ENCODE peak calls at places on chromosomes 12 and 14, in four cellular contexts. A is K562, U is HCT116, J is SK-N-SH. C is an unnamed sample.
A peak's percentile ranks its signal among the peaks of the same experiment; 100 is the strongest.

GRCh38 chr12:41288188-41288811 is 100.2 kb downstream of the PDZRN4 start:
- DNase-seq in J (no peak), U (no peak), A (no peak), C (no peak)

GRCh38 chr12:68960162-68960501 is 27.2 kb upstream of the CPM start:
- DNase-seq in A (no peak), J (no peak), U (no peak), C (no peak)

GRCh38 chr12:108187831-108188230 is 58.7 kb downstream of the WSCD2 start:
- DNase-seq in U (no peak), A (no peak), J (no peak), C (no peak)

GRCh38 chr12:10967409-10967808 is 19.3 kb downstream of the TAS2R50 start:
- DNase-seq in J (peak; percentile 23), U (no peak), A (no peak), C (no peak)

GRCh38 chr12:63904653-63905052 is 60.2 kb downstream of the SRGAP1 start:
- DNase-seq in A (no peak), U (no peak), J (no peak), C (no peak)

GRCh38 chr14:93804654-93805053 is 16.4 kb upstream of the PRIMA1 start:
- DNase-seq in A (peak; percentile 48), U (no peak), J (no peak), C (no peak)

GRCh38 chr12:124441443-124442190 is 125.8 kb downstream of the NCOR2 start:
- DNase-seq in U (no peak), A (peak; percentile 47), J (no peak), C (no peak)

GRCh38 chr14:61368061-61368710 is 46.8 kb downstream of the PRKCH start:
- DNase-seq in U (no peak), J (peak; percentile 44), A (no peak), C (peak; percentile 90)

GRCh38 chr14:21526672-21527319 is 650 bp upstream of the SALL2 start:
- DNase-seq in J (no peak), A (no peak), U (no peak), C (no peak)

GRCh38 chr12:208813-209212 is 5.1 kb downstream of the SLC6A12 start:
- DNase-seq in U (no peak), J (no peak), A (no peak), C (no peak)

GRCh38 chr12:94710933-94711332 is 60.6 kb upstream of the TMCC3 start:
- DNase-seq in J (peak; percentile 36), A (no peak), U (peak; percentile 43), C (peak; percentile 32)

GRCh38 chr12:64039285-64039871 is 182.7 kb downstream of the KICS2 start:
- DNase-seq in J (no peak), A (no peak), U (no peak), C (no peak)

DNA sequence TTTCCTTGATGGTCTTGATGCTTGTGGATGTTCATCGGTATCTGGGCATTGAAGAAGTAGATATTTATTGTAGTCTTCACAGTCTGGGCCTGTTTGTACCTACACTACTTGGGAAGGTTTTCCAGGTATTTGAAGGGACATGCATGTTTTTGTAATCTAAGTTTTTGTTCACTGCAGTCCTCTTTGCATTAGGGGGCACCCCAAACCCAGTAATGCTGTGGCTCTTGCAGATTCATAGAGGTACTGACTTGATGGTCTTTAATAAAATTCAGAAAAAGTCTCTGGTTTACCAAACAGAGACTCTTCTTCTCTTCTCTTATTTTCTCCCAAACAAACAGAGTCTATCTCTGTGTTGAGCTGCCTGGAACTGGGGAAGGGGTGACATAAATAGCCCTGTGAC is 150.9 kb upstream of the SLC16A7 start:
- DNase-seq in A (no peak), J (no peak), U (no peak), C (peak; percentile 30)
- TF ChIP-seq JUND in A (no peak), J (no peak), U (no peak), C (no peak)

GRCh38 chr12:105378821-105379400 is 48.4 kb downstream of the C12orf75 start:
- DNase-seq in A (no peak), U (no peak), J (peak; percentile 28), C (peak; percentile 48)

GRCh38 chr12:105384220-105384619 is 53.7 kb downstream of the C12orf75 start:
- DNase-seq in A (no peak), J (no peak), U (no peak), C (no peak)

GRCh38 chr12:105386431-105386830 is 55.9 kb downstream of the C12orf75 start:
- DNase-seq in A (no peak), U (no peak), J (no peak), C (no peak)

GRCh38 chr12:105385141-105385540 is 54.6 kb downstream of the C12orf75 start:
- DNase-seq in A (no peak), U (no peak), J (no peak), C (no peak)

DNA sequence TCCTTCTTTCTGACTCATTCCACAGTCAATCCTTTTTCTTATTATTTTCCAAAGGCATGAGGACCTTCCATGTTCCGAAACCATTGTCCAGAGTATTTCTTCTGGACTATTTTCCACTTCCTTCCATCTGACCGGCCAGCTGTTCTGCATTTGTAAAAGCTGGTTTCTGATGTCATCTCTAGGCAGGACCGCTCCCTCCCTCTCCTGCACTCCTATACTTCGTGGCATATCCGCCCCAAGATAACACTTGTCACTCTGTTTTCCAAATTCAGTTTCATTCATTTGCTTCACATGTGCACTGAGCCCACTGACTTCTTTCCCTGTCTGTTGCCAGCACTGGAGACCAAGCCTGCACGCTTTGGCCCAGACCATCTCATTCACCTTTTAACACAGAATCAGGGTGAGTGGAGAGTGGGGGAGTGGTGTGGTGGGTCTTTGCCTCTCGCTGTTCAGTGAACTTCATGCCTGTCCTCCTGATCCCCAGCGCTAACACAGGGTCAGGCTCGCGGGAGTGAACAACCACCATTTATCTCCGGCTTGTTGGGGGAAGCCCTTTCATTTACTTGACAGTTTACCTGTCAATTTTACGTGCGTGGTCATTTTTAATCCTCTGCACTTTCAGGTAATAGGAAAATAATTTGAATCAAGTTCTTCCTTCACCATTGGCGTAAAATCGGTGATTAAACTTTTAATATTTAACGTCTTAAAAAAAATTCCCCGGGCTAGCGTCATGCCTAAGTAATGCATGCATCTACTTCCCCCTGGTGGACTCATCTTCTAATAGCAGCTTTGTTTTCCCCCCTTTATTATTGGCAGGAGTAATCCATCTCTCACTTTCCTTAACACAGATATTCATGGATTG is 52.5 kb downstream of the C12orf75 start:
- DNase-seq in A (peak; percentile 63), U (peak; percentile 41), J (peak; percentile 70), C (peak; percentile 79)
- TF ChIP-seq JUND in A (no peak), U (no peak), J (no peak), C (no peak)

GRCh38 chr14:99189201-99189801 is 82.7 kb downstream of the BCL11B start:
- DNase-seq in U (no peak), A (no peak), J (no peak), C (no peak)
- TF ChIP-seq JUND in U (no peak), A (no peak), J (no peak), C (no peak)

GRCh38 chr12:111405856-111406473 is at the start of gene SH2B3:
- DNase-seq in U (no peak), A (peak; percentile 68), J (no peak), C (no peak)
- TF ChIP-seq JUND in U (no peak), A (peak; percentile 3), J (no peak), C (no peak)

DNA sequence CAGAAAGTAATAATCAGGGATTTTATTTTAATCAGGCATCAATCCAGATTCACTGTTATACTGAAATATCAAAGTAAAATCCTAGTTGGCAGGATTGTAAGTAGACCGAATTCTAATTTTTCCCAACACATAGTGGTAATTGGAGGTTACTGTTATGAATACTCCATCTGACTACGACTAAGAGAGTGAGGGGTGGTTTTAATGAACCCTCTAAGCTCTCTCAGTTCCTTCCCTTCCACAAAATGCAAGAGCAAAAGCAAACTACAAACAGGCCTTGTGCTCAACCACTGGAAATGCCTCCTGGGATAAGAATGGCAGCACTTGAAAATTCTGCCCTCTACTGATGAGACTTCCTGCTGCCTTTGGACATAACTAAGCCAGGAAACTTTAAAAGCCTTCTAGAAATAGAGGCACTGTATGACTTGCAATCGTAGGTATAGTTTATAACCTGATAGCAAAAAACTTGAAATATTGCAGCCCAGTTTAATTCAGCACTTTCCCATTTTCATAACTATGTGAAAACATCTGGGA is 184.8 kb downstream of the SLC16A7 start:
- DNase-seq in U (peak; percentile 2), J (no peak), A (no peak), C (peak; percentile 66)
- TF ChIP-seq JUND in U (no peak), J (no peak), A (no peak), C (no peak)